ENCODE peak calls at places on chromosomes 4 and X, in four cellular contexts. One of them, this sample, is unnamed.

GRCh38 chr4:173211222-173211621 is 42.6 kb downstream of the GALNT7 start:
- DNase-seq in MG63: no peak
- DNase-seq in vagina: no peak
- DNase-seq in Peyer's patch: no peak
- DNase-seq in this sample: no peak

GRCh38 chrX:24672701-24673190 is 21.0 kb upstream of the POLA1 start:
- DNase-seq in Peyer's patch: no peak
- DNase-seq in MG63: no peak
- DNase-seq in vagina: no peak
- DNase-seq in this sample: no peak

GRCh38 chr4:95181446-95182306 is 367.1 kb downstream of the UNC5C start:
- DNase-seq in vagina: peak; percentile 54
- DNase-seq in MG63: no peak
- DNase-seq in Peyer's patch: no peak
- DNase-seq in this sample: no peak

GRCh38 chr4:88831063-88831462 is 133.4 kb upstream of the NAP1L5 start:
- DNase-seq in MG63: no peak
- DNase-seq in vagina: no peak
- DNase-seq in Peyer's patch: no peak
- DNase-seq in this sample: no peak

GRCh38 chr4:77471821-77472495 is 133.7 kb upstream of the CXCL13 start:
- DNase-seq in MG63: no peak
- DNase-seq in vagina: no peak
- DNase-seq in Peyer's patch: no peak
- DNase-seq in this sample: no peak

GRCh38 chr4:117417856-117418255 is 332.5 kb upstream of the TRAM1L1 start:
- DNase-seq in MG63: no peak
- DNase-seq in vagina: no peak
- DNase-seq in Peyer's patch: no peak
- DNase-seq in this sample: no peak

GRCh38 chr4:102825261-102826071 is 1.9 kb downstream of the UBE2D3 start:
- DNase-seq in Peyer's patch: no peak
- DNase-seq in MG63: peak; percentile 26
- DNase-seq in vagina: no peak
- DNase-seq in this sample: peak; percentile 49

GRCh38 chrX:50068893-50069292 is 131.9 kb downstream of the AKAP4 start:
- DNase-seq in vagina: no peak
- DNase-seq in Peyer's patch: no peak
- DNase-seq in MG63: no peak
- DNase-seq in this sample: no peak

GRCh38 chr4:152044341-152044740 is 283.5 kb upstream of the GATB start:
- DNase-seq in vagina: no peak
- DNase-seq in MG63: no peak
- DNase-seq in Peyer's patch: no peak
- DNase-seq in this sample: no peak

GRCh38 chr4:128322986-128323385 is 35.4 kb upstream of the PGRMC2 start:
- DNase-seq in vagina: no peak
- DNase-seq in MG63: peak; percentile 73
- DNase-seq in Peyer's patch: no peak
- DNase-seq in this sample: no peak

GRCh38 chr4:61533140-61533539 is 333.0 kb downstream of the ADGRL3 start:
- DNase-seq in vagina: no peak
- DNase-seq in MG63: no peak
- DNase-seq in Peyer's patch: no peak
- DNase-seq in this sample: no peak

GRCh38 chr4:31171362-31171761 is 451.2 kb downstream of the PCDH7 start:
- DNase-seq in MG63: no peak
- DNase-seq in vagina: no peak
- DNase-seq in Peyer's patch: no peak
- DNase-seq in this sample: no peak

GRCh38 chrX:20517565-20517964 is 250.9 kb upstream of the RPS6KA3 start:
- DNase-seq in MG63: no peak
- DNase-seq in vagina: no peak
- DNase-seq in Peyer's patch: no peak
- DNase-seq in this sample: no peak

GRCh38 chr4:181162266-181163063 is 1080.7 kb upstream of the TENM3 start:
- DNase-seq in Peyer's patch: no peak
- DNase-seq in MG63: no peak
- DNase-seq in vagina: no peak
- DNase-seq in this sample: no peak

GRCh38 chrX:49878128-49878833 is 1.0 kb upstream of the USP27X start:
- DNase-seq in Peyer's patch: no peak
- DNase-seq in MG63: no peak
- DNase-seq in vagina: no peak
- DNase-seq in this sample: no peak

GRCh38 chrX:86946569-86946968 is 571.0 kb upstream of the KLHL4 start:
- DNase-seq in MG63: no peak
- DNase-seq in vagina: no peak
- DNase-seq in Peyer's patch: no peak
- DNase-seq in this sample: no peak

GRCh38 chr4:48858130-48858529 is 27.2 kb downstream of the OCIAD1 start:
- DNase-seq in vagina: no peak
- DNase-seq in Peyer's patch: no peak
- DNase-seq in MG63: no peak
- DNase-seq in this sample: no peak

GRCh38 chrX:112867570-112867969 is 26.9 kb upstream of the AMOT start:
- DNase-seq in vagina: no peak
- DNase-seq in MG63: no peak
- DNase-seq in Peyer's patch: no peak
- DNase-seq in this sample: no peak

GRCh38 chr4:4787421-4787820 is 72.0 kb upstream of the MSX1 start:
- DNase-seq in MG63: no peak
- DNase-seq in vagina: no peak
- DNase-seq in Peyer's patch: no peak
- DNase-seq in this sample: no peak

GRCh38 chrX:96372313-96373046 is 312.2 kb upstream of the DIAPH2 start:
- DNase-seq in Peyer's patch: no peak
- DNase-seq in MG63: peak; percentile 0
- DNase-seq in vagina: no peak
- DNase-seq in this sample: no peak

GRCh38 chrX:96004386-96004785 is 680.3 kb upstream of the DIAPH2 start:
- DNase-seq in MG63: no peak
- DNase-seq in vagina: no peak
- DNase-seq in Peyer's patch: no peak
- DNase-seq in this sample: no peak

GRCh38 chrX:103774070-103774642 is 2.5 kb upstream of the PLP1 start:
- DNase-seq in Peyer's patch: no peak
- DNase-seq in vagina: no peak
- DNase-seq in MG63: peak; percentile 6
- DNase-seq in this sample: no peak

GRCh38 chrX:21986596-21986995 is 45.5 kb upstream of the PHEX start:
- DNase-seq in MG63: no peak
- DNase-seq in vagina: no peak
- DNase-seq in Peyer's patch: no peak
- DNase-seq in this sample: no peak

GRCh38 chr4:111066887-111067286 is 444.0 kb upstream of the PITX2 start:
- DNase-seq in Peyer's patch: no peak
- DNase-seq in MG63: peak; percentile 23
- DNase-seq in vagina: no peak
- DNase-seq in this sample: no peak

GRCh38 chrX:112851806-112852205 is 11.2 kb upstream of the AMOT start:
- DNase-seq in MG63: no peak
- DNase-seq in vagina: no peak
- DNase-seq in Peyer's patch: no peak
- DNase-seq in this sample: no peak

GRCh38 chr4:163638909-163639308 is 144.4 kb downstream of the TMA16 start:
- DNase-seq in vagina: no peak
- DNase-seq in Peyer's patch: no peak
- DNase-seq in MG63: no peak
- DNase-seq in this sample: no peak

GRCh38 chr4:144906181-144906895 is 191.7 kb downstream of the ANAPC10 start:
- DNase-seq in Peyer's patch: no peak
- DNase-seq in MG63: peak; percentile 10
- DNase-seq in vagina: no peak
- DNase-seq in this sample: no peak

GRCh38 chr4:182901337-182901736 is 15.8 kb downstream of the DCTD start:
- DNase-seq in MG63: no peak
- DNase-seq in vagina: no peak
- DNase-seq in Peyer's patch: no peak
- DNase-seq in this sample: no peak

GRCh38 chr4:97720869-97721432 is 422.3 kb downstream of the STPG2 start:
- DNase-seq in vagina: no peak
- DNase-seq in Peyer's patch: no peak
- DNase-seq in MG63: no peak
- DNase-seq in this sample: no peak

GRCh38 chrX:103688949-103689348 is 2.5 kb upstream of the MORF4L2 start:
- DNase-seq in Peyer's patch: no peak
- DNase-seq in vagina: no peak
- DNase-seq in MG63: no peak
- DNase-seq in this sample: no peak

GRCh38 chrX:144716187-144716586 is 531.1 kb upstream of the SPANXN1 start:
- DNase-seq in Peyer's patch: no peak
- DNase-seq in MG63: no peak
- DNase-seq in vagina: no peak
- DNase-seq in this sample: no peak

GRCh38 chr4:105551968-105552746 is at the start of gene ARHGEF38:
- DNase-seq in MG63: peak; percentile 23
- DNase-seq in Peyer's patch: peak; percentile 79
- DNase-seq in vagina: no peak
- DNase-seq in this sample: no peak

GRCh38 chrX:5998901-5999300 is 229.8 kb downstream of the NLGN4X start:
- DNase-seq in Peyer's patch: no peak
- DNase-seq in vagina: no peak
- DNase-seq in MG63: no peak
- DNase-seq in this sample: no peak

GRCh38 chrX:42837747-42838146 is 59.8 kb upstream of the PPP1R2C start:
- DNase-seq in vagina: no peak
- DNase-seq in MG63: no peak
- DNase-seq in Peyer's patch: no peak
- DNase-seq in this sample: no peak

GRCh38 chrX:40003071-40003981 is 94.4 kb downstream of the BCOR start:
- DNase-seq in Peyer's patch: no peak
- DNase-seq in MG63: no peak
- DNase-seq in vagina: no peak
- DNase-seq in this sample: no peak

GRCh38 chr4:78145005-78145404 is 87.9 kb downstream of the FRAS1 start:
- DNase-seq in MG63: no peak
- DNase-seq in vagina: no peak
- DNase-seq in Peyer's patch: no peak
- DNase-seq in this sample: no peak

GRCh38 chrX:72128881-72129280 is 2.8 kb downstream of the RTL5 start:
- DNase-seq in Peyer's patch: no peak
- DNase-seq in vagina: no peak
- DNase-seq in MG63: peak; percentile 13
- DNase-seq in this sample: no peak

GRCh38 chr4:94399277-94399676 is 52.5 kb upstream of the PDLIM5 start:
- DNase-seq in MG63: no peak
- DNase-seq in vagina: no peak
- DNase-seq in Peyer's patch: no peak
- DNase-seq in this sample: no peak

GRCh38 chrX:10620121-10620699 is at the start of gene MID1:
- DNase-seq in vagina: no peak
- DNase-seq in MG63: peak; percentile 86
- DNase-seq in Peyer's patch: peak; percentile 74
- DNase-seq in this sample: no peak
- H3K4me3 ChIP-seq in vagina: peak within 1 kb of the TSS; percentile 46
- H3K4me3 ChIP-seq in MG63: peak within 1 kb of the TSS; percentile 82
- H3K4me3 ChIP-seq in Peyer's patch: peak within 1 kb of the TSS; percentile 36
- H3K4me3 ChIP-seq in this sample: peak within 1 kb of the TSS; percentile 75

GRCh38 chrX:101460669-101461068 is 24.6 kb upstream of the ARMCX4 start:
- DNase-seq in Peyer's patch: no peak
- DNase-seq in MG63: no peak
- DNase-seq in vagina: no peak
- DNase-seq in this sample: no peak
- H3K27me3 ChIP-seq in Peyer's patch: no peaks in the 10 kb centered on the region
- H3K27me3 ChIP-seq in MG63: no peaks in the 10 kb centered on the region
- H3K27me3 ChIP-seq in vagina: no peaks in the 10 kb centered on the region
- H3K27me3 ChIP-seq in this sample: no peaks in the 10 kb centered on the region

DNA sequence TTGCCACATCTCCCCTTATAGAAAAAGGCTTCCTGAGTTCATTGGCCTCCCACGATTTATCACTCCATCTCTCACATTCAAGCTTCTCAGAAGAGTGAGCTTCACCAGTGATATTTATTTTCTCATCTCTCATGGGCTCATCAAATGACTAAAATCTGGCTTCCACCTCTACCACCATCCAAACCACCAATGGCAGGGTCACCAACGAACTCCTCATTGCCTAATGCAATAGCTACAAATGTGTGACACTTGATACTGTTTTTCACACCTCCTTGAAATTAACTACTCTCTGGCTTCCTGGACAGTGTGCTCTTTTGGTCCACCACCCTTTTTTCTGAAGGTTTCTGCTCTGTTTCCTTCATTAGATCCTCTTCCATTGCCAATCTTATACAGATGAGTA is 129.0 kb downstream of the SH2D1A start:
- DNase-seq in MG63: no peak
- DNase-seq in Peyer's patch: no peak
- DNase-seq in vagina: no peak
- DNase-seq in this sample: no peak
- H3K4me3 ChIP-seq in MG63: no peak overlapping the region
- H3K4me3 ChIP-seq in Peyer's patch: no peak overlapping the region
- H3K4me3 ChIP-seq in vagina: no peak overlapping the region
- H3K4me3 ChIP-seq in this sample: no peak overlapping the region

GRCh38 chrX:75547137-75547536 is 24.3 kb upstream of the ZDHHC15 start:
- DNase-seq in MG63: no peak
- DNase-seq in Peyer's patch: no peak
- DNase-seq in vagina: no peak
- DNase-seq in this sample: no peak
- H3K27me3 ChIP-seq in MG63: no peaks in the 10 kb centered on the region
- H3K27me3 ChIP-seq in Peyer's patch: no peaks in the 10 kb centered on the region
- H3K27me3 ChIP-seq in vagina: no peaks in the 10 kb centered on the region
- H3K27me3 ChIP-seq in this sample: no peaks in the 10 kb centered on the region

GRCh38 chr4:38805530-38806145 is 1.0 kb upstream of the TLR1 start:
- DNase-seq in vagina: no peak
- DNase-seq in MG63: no peak
- DNase-seq in Peyer's patch: peak; percentile 79
- DNase-seq in this sample: no peak
- H3K4me3 ChIP-seq in vagina: peak overlapping the region; percentile 29
- H3K4me3 ChIP-seq in MG63: no peak overlapping the region
- H3K4me3 ChIP-seq in Peyer's patch: peak overlapping the region; percentile 23
- H3K4me3 ChIP-seq in this sample: no peak overlapping the region

GRCh38 chr4:84363256-84363655 is 135.8 kb downstream of the NKX6-1 start:
- DNase-seq in MG63: no peak
- DNase-seq in Peyer's patch: no peak
- DNase-seq in vagina: no peak
- DNase-seq in this sample: no peak

GRCh38 chr4:84366111-84366510 is 133.0 kb downstream of the NKX6-1 start:
- DNase-seq in Peyer's patch: no peak
- DNase-seq in vagina: no peak
- DNase-seq in MG63: peak; percentile 13
- DNase-seq in this sample: no peak

GRCh38 chr4:84366932-84367331 is 132.2 kb downstream of the NKX6-1 start:
- DNase-seq in MG63: no peak
- DNase-seq in Peyer's patch: no peak
- DNase-seq in vagina: no peak
- DNase-seq in this sample: no peak
- H3K27me3 ChIP-seq in MG63: no peaks in the 10 kb centered on the region
- H3K27me3 ChIP-seq in Peyer's patch: no peaks in the 10 kb centered on the region
- H3K27me3 ChIP-seq in vagina: no peaks in the 10 kb centered on the region
- H3K27me3 ChIP-seq in this sample: no peaks in the 10 kb centered on the region